ENCODE peak calls at places on chromosomes 2 and 18, in ten cellular contexts. One of them, this sample, is unnamed. For H3K36me3, the result is how much of the 10 kb centered on the place peaks cover.

GRCh38 chr2:133862400-133862977 is 294.2 kb upstream of the NCKAP5 start:
- DNase-seq in pancreas: no peak
- DNase-seq in CD8-positive, alpha-beta T cell: no peak
- DNase-seq in effector memory CD4-positive, alpha-beta T cell: no peak
- DNase-seq in endothelial cell of umbilical vein: no peak
- DNase-seq in psoas muscle: no peak
- DNase-seq in hepatocyte: no peak
- DNase-seq in heart left ventricle: no peak
- DNase-seq in SK-N-SH: no peak
- DNase-seq in aorta: no peak
- DNase-seq in this sample: no peak

GRCh38 chr2:240958366-240959213 is 39.8 kb upstream of the SNED1 start:
- DNase-seq in pancreas: no peak
- DNase-seq in CD8-positive, alpha-beta T cell: no peak
- DNase-seq in effector memory CD4-positive, alpha-beta T cell: no peak
- DNase-seq in endothelial cell of umbilical vein: no peak
- DNase-seq in psoas muscle: peak
- DNase-seq in hepatocyte: no peak
- DNase-seq in heart left ventricle: no peak
- DNase-seq in SK-N-SH: peak
- DNase-seq in aorta: no peak
- DNase-seq in this sample: no peak

GRCh38 chr18:10580215-10580614 is 54.4 kb downstream of the NAPG start:
- DNase-seq in pancreas: no peak
- DNase-seq in CD8-positive, alpha-beta T cell: no peak
- DNase-seq in effector memory CD4-positive, alpha-beta T cell: no peak
- DNase-seq in endothelial cell of umbilical vein: no peak
- DNase-seq in psoas muscle: no peak
- DNase-seq in hepatocyte: no peak
- DNase-seq in heart left ventricle: no peak
- DNase-seq in SK-N-SH: no peak
- DNase-seq in aorta: no peak
- DNase-seq in this sample: no peak

GRCh38 chr2:11397046-11397445 is 52.6 kb upstream of the ROCK2 start:
- DNase-seq in pancreas: no peak
- DNase-seq in CD8-positive, alpha-beta T cell: no peak
- DNase-seq in effector memory CD4-positive, alpha-beta T cell: no peak
- DNase-seq in endothelial cell of umbilical vein: no peak
- DNase-seq in psoas muscle: no peak
- DNase-seq in hepatocyte: no peak
- DNase-seq in heart left ventricle: no peak
- DNase-seq in SK-N-SH: peak
- DNase-seq in aorta: no peak
- DNase-seq in this sample: no peak

GRCh38 chr2:120613742-120614481 is 121.8 kb upstream of the GLI2 start:
- DNase-seq in pancreas: no peak
- DNase-seq in CD8-positive, alpha-beta T cell: no peak
- DNase-seq in effector memory CD4-positive, alpha-beta T cell: no peak
- DNase-seq in endothelial cell of umbilical vein: no peak
- DNase-seq in psoas muscle: no peak
- DNase-seq in hepatocyte: peak
- DNase-seq in heart left ventricle: no peak
- DNase-seq in SK-N-SH: no peak
- DNase-seq in aorta: peak
- DNase-seq in this sample: no peak

GRCh38 chr2:210366675-210367080 is 51.7 kb upstream of the MYL1 start:
- DNase-seq in pancreas: no peak
- DNase-seq in CD8-positive, alpha-beta T cell: no peak
- DNase-seq in effector memory CD4-positive, alpha-beta T cell: no peak
- DNase-seq in endothelial cell of umbilical vein: no peak
- DNase-seq in psoas muscle: no peak
- DNase-seq in hepatocyte: no peak
- DNase-seq in heart left ventricle: no peak
- DNase-seq in SK-N-SH: no peak
- DNase-seq in aorta: no peak
- DNase-seq in this sample: no peak

GRCh38 chr2:225272173-225272572 is 127.3 kb upstream of the NYAP2 start:
- DNase-seq in pancreas: no peak
- DNase-seq in CD8-positive, alpha-beta T cell: no peak
- DNase-seq in effector memory CD4-positive, alpha-beta T cell: no peak
- DNase-seq in endothelial cell of umbilical vein: no peak
- DNase-seq in psoas muscle: no peak
- DNase-seq in hepatocyte: peak
- DNase-seq in heart left ventricle: no peak
- DNase-seq in SK-N-SH: no peak
- DNase-seq in aorta: no peak
- DNase-seq in this sample: no peak

GRCh38 chr18:60266558-60266957 is 106.0 kb downstream of the MC4R start:
- DNase-seq in pancreas: no peak
- DNase-seq in CD8-positive, alpha-beta T cell: no peak
- DNase-seq in effector memory CD4-positive, alpha-beta T cell: no peak
- DNase-seq in endothelial cell of umbilical vein: no peak
- DNase-seq in psoas muscle: no peak
- DNase-seq in hepatocyte: no peak
- DNase-seq in heart left ventricle: no peak
- DNase-seq in SK-N-SH: no peak
- DNase-seq in aorta: no peak
- DNase-seq in this sample: no peak

GRCh38 chr2:233499928-233500327 is 66.7 kb downstream of the USP40 start:
- DNase-seq in pancreas: no peak
- DNase-seq in CD8-positive, alpha-beta T cell: no peak
- DNase-seq in effector memory CD4-positive, alpha-beta T cell: no peak
- DNase-seq in endothelial cell of umbilical vein: no peak
- DNase-seq in psoas muscle: no peak
- DNase-seq in hepatocyte: no peak
- DNase-seq in heart left ventricle: no peak
- DNase-seq in SK-N-SH: no peak
- DNase-seq in aorta: no peak
- DNase-seq in this sample: no peak

GRCh38 chr2:233503481-233503880 is 63.1 kb downstream of the USP40 start:
- DNase-seq in pancreas: no peak
- DNase-seq in CD8-positive, alpha-beta T cell: no peak
- DNase-seq in effector memory CD4-positive, alpha-beta T cell: no peak
- DNase-seq in endothelial cell of umbilical vein: no peak
- DNase-seq in psoas muscle: no peak
- DNase-seq in hepatocyte: no peak
- DNase-seq in heart left ventricle: no peak
- DNase-seq in SK-N-SH: no peak
- DNase-seq in aorta: no peak
- DNase-seq in this sample: no peak

GRCh38 chr2:233501198-233502076 is 65.1 kb downstream of the USP40 start:
- DNase-seq in pancreas: no peak
- DNase-seq in CD8-positive, alpha-beta T cell: no peak
- DNase-seq in effector memory CD4-positive, alpha-beta T cell: no peak
- DNase-seq in endothelial cell of umbilical vein: no peak
- DNase-seq in psoas muscle: no peak
- DNase-seq in hepatocyte: no peak
- DNase-seq in heart left ventricle: no peak
- DNase-seq in SK-N-SH: no peak
- DNase-seq in aorta: no peak
- DNase-seq in this sample: no peak

GRCh38 chr2:233498126-233498525 is 68.5 kb downstream of the USP40 start:
- DNase-seq in pancreas: no peak
- DNase-seq in CD8-positive, alpha-beta T cell: no peak
- DNase-seq in effector memory CD4-positive, alpha-beta T cell: no peak
- DNase-seq in endothelial cell of umbilical vein: no peak
- DNase-seq in psoas muscle: no peak
- DNase-seq in hepatocyte: no peak
- DNase-seq in heart left ventricle: no peak
- DNase-seq in SK-N-SH: no peak
- DNase-seq in aorta: no peak
- DNase-seq in this sample: no peak

DNA sequence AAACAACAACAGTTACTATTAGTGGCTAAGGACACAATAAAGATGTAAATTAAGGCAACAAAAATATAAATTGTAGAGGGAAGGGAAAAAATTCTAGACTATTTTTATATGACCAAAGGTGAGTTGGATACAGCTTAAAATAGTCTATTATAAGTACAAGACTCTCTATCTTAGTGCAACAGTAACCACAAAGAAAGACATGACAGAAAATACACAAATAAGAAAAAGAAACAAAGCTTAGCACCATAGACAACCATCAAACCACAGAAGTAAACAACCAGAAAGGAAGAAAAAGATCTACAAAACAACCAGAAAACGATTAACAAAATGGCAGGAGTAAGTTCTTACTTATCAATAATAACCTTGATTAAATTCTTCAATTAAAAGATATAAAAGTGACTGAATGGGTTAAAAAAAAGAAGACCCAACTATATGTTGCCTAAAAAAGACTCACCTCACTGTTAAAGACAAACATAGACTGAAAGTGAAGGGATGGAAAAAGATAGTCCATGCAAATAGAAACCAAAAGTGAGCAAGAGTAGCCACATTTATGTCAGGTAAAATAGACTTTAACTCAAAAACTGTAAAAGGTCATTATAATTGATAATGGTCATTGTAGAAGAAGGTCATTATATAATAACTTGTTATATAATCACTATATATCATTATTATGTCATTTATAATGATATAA is 62.5 kb downstream of the USP40 start:
- DNase-seq in pancreas: no peak
- DNase-seq in CD8-positive, alpha-beta T cell: no peak
- DNase-seq in effector memory CD4-positive, alpha-beta T cell: no peak
- DNase-seq in endothelial cell of umbilical vein: no peak
- DNase-seq in psoas muscle: no peak
- DNase-seq in hepatocyte: no peak
- DNase-seq in heart left ventricle: no peak
- DNase-seq in SK-N-SH: no peak
- DNase-seq in aorta: no peak
- DNase-seq in this sample: no peak
- H3K36me3 ChIP-seq in pancreas: under half
- H3K36me3 ChIP-seq in CD8-positive, alpha-beta T cell: under half
- H3K36me3 ChIP-seq in effector memory CD4-positive, alpha-beta T cell: under half
- H3K36me3 ChIP-seq in endothelial cell of umbilical vein: under half
- H3K36me3 ChIP-seq in psoas muscle: under half
- H3K36me3 ChIP-seq in hepatocyte: under half
- H3K36me3 ChIP-seq in heart left ventricle: half or more
- H3K36me3 ChIP-seq in SK-N-SH: under half
- H3K36me3 ChIP-seq in aorta: under half
- H3K36me3 ChIP-seq in this sample: under half

GRCh38 chr2:66389651-66390131 is 45.2 kb upstream of the MEIS1 start:
- DNase-seq in pancreas: no peak
- DNase-seq in CD8-positive, alpha-beta T cell: no peak
- DNase-seq in effector memory CD4-positive, alpha-beta T cell: no peak
- DNase-seq in endothelial cell of umbilical vein: no peak
- DNase-seq in psoas muscle: no peak
- DNase-seq in hepatocyte: peak
- DNase-seq in heart left ventricle: no peak
- DNase-seq in SK-N-SH: no peak
- DNase-seq in aorta: no peak
- DNase-seq in this sample: no peak

GRCh38 chr2:66390811-66391210 is 44.1 kb upstream of the MEIS1 start:
- DNase-seq in pancreas: no peak
- DNase-seq in CD8-positive, alpha-beta T cell: no peak
- DNase-seq in effector memory CD4-positive, alpha-beta T cell: no peak
- DNase-seq in endothelial cell of umbilical vein: no peak
- DNase-seq in psoas muscle: no peak
- DNase-seq in hepatocyte: no peak
- DNase-seq in heart left ventricle: no peak
- DNase-seq in SK-N-SH: no peak
- DNase-seq in aorta: no peak
- DNase-seq in this sample: no peak

GRCh38 chr2:66387374-66387773 is 47.6 kb upstream of the MEIS1 start:
- DNase-seq in pancreas: no peak
- DNase-seq in CD8-positive, alpha-beta T cell: no peak
- DNase-seq in effector memory CD4-positive, alpha-beta T cell: no peak
- DNase-seq in endothelial cell of umbilical vein: no peak
- DNase-seq in psoas muscle: no peak
- DNase-seq in hepatocyte: no peak
- DNase-seq in heart left ventricle: no peak
- DNase-seq in SK-N-SH: no peak
- DNase-seq in aorta: no peak
- DNase-seq in this sample: no peak

DNA sequence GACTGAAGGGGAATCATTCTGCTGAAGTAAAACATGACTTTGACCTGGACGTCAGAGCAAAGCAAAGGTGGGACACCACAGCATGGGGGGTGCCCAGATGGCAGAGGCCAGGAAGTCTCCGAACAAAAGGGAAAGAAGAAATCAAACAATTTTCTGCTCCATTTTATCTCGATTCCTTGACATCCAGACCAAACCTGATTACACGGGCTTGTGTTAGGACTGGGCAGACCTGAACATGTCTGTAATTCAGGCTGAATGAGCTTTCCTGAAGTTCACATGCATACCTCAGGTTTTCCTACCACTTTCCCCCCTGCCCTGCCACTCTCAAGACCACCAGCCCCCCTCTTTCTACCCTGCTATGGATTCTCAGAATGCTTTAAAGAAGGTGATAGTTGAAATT is 44.8 kb upstream of the MEIS1 start:
- DNase-seq in pancreas: no peak
- DNase-seq in CD8-positive, alpha-beta T cell: no peak
- DNase-seq in effector memory CD4-positive, alpha-beta T cell: no peak
- DNase-seq in endothelial cell of umbilical vein: no peak
- DNase-seq in psoas muscle: no peak
- DNase-seq in hepatocyte: no peak
- DNase-seq in heart left ventricle: no peak
- DNase-seq in SK-N-SH: no peak
- DNase-seq in aorta: no peak
- DNase-seq in this sample: no peak
- H3K27ac ChIP-seq in pancreas: no peak
- H3K27ac ChIP-seq in CD8-positive, alpha-beta T cell: no peak
- H3K27ac ChIP-seq in effector memory CD4-positive, alpha-beta T cell: no peak
- H3K27ac ChIP-seq in endothelial cell of umbilical vein: no peak
- H3K27ac ChIP-seq in psoas muscle: no peak
- H3K27ac ChIP-seq in hepatocyte: peak
- H3K27ac ChIP-seq in heart left ventricle: no peak
- H3K27ac ChIP-seq in SK-N-SH: no peak
- H3K27ac ChIP-seq in aorta: no peak
- H3K27ac ChIP-seq in this sample: no peak

GRCh38 chr2:134954065-134954464 is 35.4 kb downstream of the CCNT2 start:
- DNase-seq in pancreas: no peak
- DNase-seq in CD8-positive, alpha-beta T cell: no peak
- DNase-seq in effector memory CD4-positive, alpha-beta T cell: no peak
- DNase-seq in endothelial cell of umbilical vein: no peak
- DNase-seq in psoas muscle: no peak
- DNase-seq in hepatocyte: no peak
- DNase-seq in heart left ventricle: no peak
- DNase-seq in SK-N-SH: no peak
- DNase-seq in aorta: no peak
- DNase-seq in this sample: no peak

GRCh38 chr2:134949966-134950708 is 31.5 kb downstream of the CCNT2 start:
- DNase-seq in pancreas: no peak
- DNase-seq in CD8-positive, alpha-beta T cell: no peak
- DNase-seq in effector memory CD4-positive, alpha-beta T cell: no peak
- DNase-seq in endothelial cell of umbilical vein: no peak
- DNase-seq in psoas muscle: no peak
- DNase-seq in hepatocyte: no peak
- DNase-seq in heart left ventricle: no peak
- DNase-seq in SK-N-SH: no peak
- DNase-seq in aorta: no peak
- DNase-seq in this sample: no peak

GRCh38 chr2:134957477-134957876 is 38.9 kb downstream of the CCNT2 start:
- DNase-seq in pancreas: no peak
- DNase-seq in CD8-positive, alpha-beta T cell: no peak
- DNase-seq in effector memory CD4-positive, alpha-beta T cell: no peak
- DNase-seq in endothelial cell of umbilical vein: no peak
- DNase-seq in psoas muscle: no peak
- DNase-seq in hepatocyte: no peak
- DNase-seq in heart left ventricle: no peak
- DNase-seq in SK-N-SH: no peak
- DNase-seq in aorta: no peak
- DNase-seq in this sample: no peak

GRCh38 chr2:134955744-134956143 is 37.1 kb downstream of the CCNT2 start:
- DNase-seq in pancreas: no peak
- DNase-seq in CD8-positive, alpha-beta T cell: no peak
- DNase-seq in effector memory CD4-positive, alpha-beta T cell: no peak
- DNase-seq in endothelial cell of umbilical vein: no peak
- DNase-seq in psoas muscle: no peak
- DNase-seq in hepatocyte: no peak
- DNase-seq in heart left ventricle: no peak
- DNase-seq in SK-N-SH: no peak
- DNase-seq in aorta: no peak
- DNase-seq in this sample: no peak
- H3K36me3 ChIP-seq in pancreas: under half
- H3K36me3 ChIP-seq in CD8-positive, alpha-beta T cell: under half
- H3K36me3 ChIP-seq in effector memory CD4-positive, alpha-beta T cell: half or more
- H3K36me3 ChIP-seq in endothelial cell of umbilical vein: under half
- H3K36me3 ChIP-seq in psoas muscle: under half
- H3K36me3 ChIP-seq in hepatocyte: under half
- H3K36me3 ChIP-seq in heart left ventricle: half or more
- H3K36me3 ChIP-seq in SK-N-SH: half or more
- H3K36me3 ChIP-seq in aorta: under half
- H3K36me3 ChIP-seq in this sample: half or more

GRCh38 chr2:23803965-23804542 is 122.9 kb downstream of the ATAD2B start:
- DNase-seq in pancreas: peak
- DNase-seq in CD8-positive, alpha-beta T cell: no peak
- DNase-seq in effector memory CD4-positive, alpha-beta T cell: no peak
- DNase-seq in endothelial cell of umbilical vein: peak
- DNase-seq in psoas muscle: peak
- DNase-seq in hepatocyte: peak
- DNase-seq in heart left ventricle: no peak
- DNase-seq in SK-N-SH: peak
- DNase-seq in aorta: no peak
- DNase-seq in this sample: no peak
- H3K27ac ChIP-seq in pancreas: no peak
- H3K27ac ChIP-seq in CD8-positive, alpha-beta T cell: no peak
- H3K27ac ChIP-seq in effector memory CD4-positive, alpha-beta T cell: no peak
- H3K27ac ChIP-seq in endothelial cell of umbilical vein: no peak
- H3K27ac ChIP-seq in psoas muscle: no peak
- H3K27ac ChIP-seq in hepatocyte: no peak
- H3K27ac ChIP-seq in heart left ventricle: no peak
- H3K27ac ChIP-seq in SK-N-SH: no peak
- H3K27ac ChIP-seq in aorta: no peak
- H3K27ac ChIP-seq in this sample: no peak

This sample was measured in gastrocnemius medialis.